ENCODE peak calls at places on chromosomes 13 and 19, in four cellular contexts. S is SK-N-SH, G is K562, R is A549. J is an unnamed sample.
A peak's percentile ranks its signal among the peaks of the same experiment; 100 is the strongest.

GRCh38 chr19:52665529-52665928 is 27.4 kb upstream of the ZNF83 start:
- DNase-seq in S (no peak), G (peak; percentile 81), R (no peak), J (peak; percentile 39)

GRCh38 chr19:4600893-4601292 is 38.4 kb upstream of the TNFAIP8L1 start:
- DNase-seq in S (no peak), G (no peak), R (no peak), J (no peak)

GRCh38 chr13:30711837-30712236 is 23.5 kb upstream of the ALOX5AP start:
- DNase-seq in S (no peak), G (no peak), R (no peak), J (peak; percentile 48)

GRCh38 chr19:290539-291521 is at the start of gene PLPP2:
- DNase-seq in S (peak; percentile 76), G (no peak), R (peak; percentile 40), J (no peak)

GRCh38 chr19:36169084-36169760 is 17.0 kb upstream of the COX7A1 start:
- DNase-seq in S (no peak), G (no peak), R (no peak), J (no peak)

GRCh38 chr19:31348416-31349159 is 648 bp downstream of the TSHZ3 start:
- DNase-seq in S (peak; percentile 56), G (no peak), R (no peak), J (no peak)

GRCh38 chr13:44815507-44816074 is 173.7 kb downstream of the NUFIP1 start:
- DNase-seq in S (no peak), G (no peak), R (peak; percentile 75), J (peak; percentile 98)

GRCh38 chr19:38556521-38557174 is 61.1 kb downstream of the MAP4K1 start:
- DNase-seq in S (no peak), G (peak; percentile 32), R (no peak), J (no peak)

GRCh38 chr19:57302020-57302465 is 18.2 kb upstream of the ZNF543 start:
- DNase-seq in S (no peak), G (no peak), R (no peak), J (peak; percentile 95)

GRCh38 chr13:29753593-29754485 is 96.6 kb downstream of the UBL3 start:
- DNase-seq in S (no peak), G (no peak), R (no peak), J (peak; percentile 16)

GRCh38 chr13:109145631-109146030 is 516.2 kb downstream of the MYO16 start:
- DNase-seq in S (peak; percentile 79), G (peak; percentile 18), R (peak; percentile 49), J (peak; percentile 72)

GRCh38 chr13:32752997-32753606 is 166.8 kb downstream of the PDS5B start:
- DNase-seq in S (no peak), G (no peak), R (no peak), J (no peak)

DNA sequence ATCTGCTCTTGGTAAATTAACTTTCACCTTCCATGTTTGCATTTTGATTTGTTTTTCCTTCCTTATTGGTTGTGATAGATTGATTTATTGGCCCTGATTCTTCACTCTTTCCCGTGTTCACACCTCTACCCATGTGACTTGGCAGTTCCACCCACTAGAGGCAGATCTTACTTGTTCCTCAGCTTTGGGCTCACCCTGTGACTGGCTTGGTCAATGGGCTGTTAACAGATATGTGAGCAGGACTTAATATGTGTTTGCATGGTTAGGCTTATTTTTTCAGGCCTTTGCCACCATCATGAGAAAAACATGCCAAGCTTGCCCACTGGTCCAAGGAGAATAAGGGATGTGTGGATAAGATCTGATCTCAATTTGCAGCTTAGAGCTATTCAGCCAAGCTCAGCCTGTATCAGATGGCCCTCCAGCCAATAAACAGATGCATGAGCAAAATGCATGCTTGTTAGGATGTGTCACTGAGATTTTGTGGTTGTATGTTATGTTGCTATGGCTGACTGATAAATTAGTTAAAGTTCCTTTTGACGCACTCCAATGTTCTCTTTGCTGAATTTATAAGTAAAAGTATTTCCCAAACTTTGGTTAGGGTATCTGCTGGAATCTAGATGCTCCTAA is 48.0 kb downstream of the RGCC start:
- DNase-seq in S (no peak), G (no peak), R (no peak), J (peak; percentile 96)
- TF ChIP-seq RCOR1 in S (no peak), G (no peak), R (no peak), J (peak; percentile 22)

DNA sequence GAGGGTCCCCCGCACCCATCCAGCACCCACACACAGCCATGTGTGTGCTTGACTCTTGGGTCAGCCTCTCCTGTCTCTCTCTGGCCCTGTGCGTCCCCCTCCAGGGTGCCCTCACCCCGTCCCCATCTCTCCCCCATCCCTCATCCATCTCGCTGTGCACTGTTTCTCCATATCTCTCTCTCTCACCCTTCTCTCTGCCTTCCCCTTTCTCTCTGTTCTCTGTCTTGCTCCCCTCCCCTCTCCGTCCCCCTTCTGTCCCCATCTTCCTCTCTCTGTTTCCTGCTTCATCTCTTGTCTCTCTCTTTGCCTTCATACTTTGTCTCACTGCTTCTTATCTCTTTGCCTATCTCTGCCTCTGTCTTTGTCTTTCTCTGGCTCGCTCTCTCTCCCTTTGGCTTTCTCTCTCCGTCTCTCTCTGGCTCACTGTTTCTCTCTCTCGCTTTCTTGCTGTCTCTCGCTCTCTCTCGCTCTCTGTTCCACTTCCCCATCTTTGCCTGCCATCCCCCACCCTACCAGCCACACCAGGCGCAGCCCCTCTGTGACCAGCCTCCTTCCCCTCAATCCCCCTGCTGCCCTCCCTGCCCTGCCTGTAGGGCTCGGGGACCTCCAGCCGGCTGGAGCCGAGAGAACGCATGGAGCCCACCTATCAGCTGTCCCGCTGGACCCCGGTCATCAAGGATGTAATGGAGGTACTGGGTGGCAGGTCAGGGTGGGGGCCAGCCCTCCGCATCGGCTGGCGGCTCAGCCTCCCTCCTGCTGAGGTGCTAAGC is 8.9 kb downstream of the STXBP2 start:
- DNase-seq in S (peak; percentile 48), G (no peak), R (no peak), J (no peak)
- TF ChIP-seq RCOR1 in S (no peak), G (no peak), R (no peak), J (no peak)

GRCh38 chr13:97749174-97749573 is 204.3 kb upstream of the IPO5 start:
- DNase-seq in S (no peak), G (peak; percentile 11), R (peak; percentile 3), J (peak; percentile 1)

GRCh38 chr13:97742084-97742483 is 211.4 kb upstream of the IPO5 start:
- DNase-seq in S (no peak), G (no peak), R (no peak), J (no peak)

GRCh38 chr13:97743946-97744345 is 209.5 kb upstream of the IPO5 start:
- DNase-seq in S (no peak), G (no peak), R (no peak), J (no peak)
- TF ChIP-seq RCOR1 in S (no peak), G (no peak), R (no peak), J (no peak)

DNA sequence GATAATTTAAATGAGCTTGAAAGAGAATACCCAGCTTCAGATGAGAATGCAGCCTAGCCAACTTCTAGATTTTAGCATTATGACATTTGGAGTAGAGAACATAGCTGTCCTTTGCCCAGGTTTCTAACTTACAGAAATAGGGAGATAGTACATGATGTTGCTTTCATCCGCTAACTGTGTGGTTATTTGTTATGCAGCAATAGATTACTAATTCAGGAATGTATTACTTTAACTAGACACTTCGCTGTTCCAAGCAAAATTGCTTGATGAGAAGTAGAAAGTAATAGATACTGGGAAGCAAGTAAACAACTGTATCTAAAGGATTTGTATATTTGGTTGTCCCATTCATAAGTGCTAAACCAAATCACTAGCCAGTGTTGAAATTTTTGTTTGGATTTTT is 790.9 kb upstream of the PRR20A start:
- DNase-seq in S (no peak), G (no peak), R (no peak), J (no peak)
- TF ChIP-seq RCOR1 in S (no peak), G (no peak), R (no peak), J (no peak)

DNA sequence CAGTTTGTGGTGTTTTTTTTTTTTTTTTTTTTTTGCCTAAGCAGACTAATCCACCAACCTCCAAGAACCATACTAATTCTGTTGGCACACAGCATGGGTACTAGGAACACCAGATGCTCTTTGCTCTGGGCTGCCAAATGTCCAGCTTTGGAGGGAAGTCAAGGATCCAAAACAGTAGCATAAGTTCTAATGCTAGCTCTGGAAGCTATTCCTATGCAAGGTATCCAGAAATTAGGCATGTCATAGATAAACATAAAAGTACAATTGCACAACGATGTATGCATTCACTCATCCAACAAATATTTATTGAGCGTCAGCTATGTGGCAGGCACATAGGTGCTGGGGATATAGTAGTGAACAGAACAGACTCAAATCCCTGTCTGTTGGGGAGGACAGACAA is 64.4 kb upstream of the WDFY2 start:
- DNase-seq in S (no peak), G (no peak), R (no peak), J (peak; percentile 61)
- TF ChIP-seq RCOR1 in S (no peak), G (no peak), R (no peak), J (no peak)

GRCh38 chr13:99151516-99151915 is 49.1 kb upstream of the UBAC2 start:
- DNase-seq in S (no peak), G (peak; percentile 82), R (peak; percentile 50), J (peak; percentile 41)
- TF ChIP-seq RCOR1 in S (no peak), G (no peak), R (no peak), J (no peak)

GRCh38 chr19:13329766-13330165 is 176.5 kb downstream of the CACNA1A start:
- DNase-seq in S (no peak), G (no peak), R (no peak), J (peak; percentile 31)
- TF ChIP-seq RCOR1 in S (no peak), G (no peak), R (no peak), J (no peak)

GRCh38 chr13:90084684-90085290 is 1262.7 kb upstream of the MIR17HG start:
- DNase-seq in S (no peak), G (no peak), R (no peak), J (no peak)
- TF ChIP-seq RCOR1 in S (no peak), G (no peak), R (no peak), J (no peak)

DNA sequence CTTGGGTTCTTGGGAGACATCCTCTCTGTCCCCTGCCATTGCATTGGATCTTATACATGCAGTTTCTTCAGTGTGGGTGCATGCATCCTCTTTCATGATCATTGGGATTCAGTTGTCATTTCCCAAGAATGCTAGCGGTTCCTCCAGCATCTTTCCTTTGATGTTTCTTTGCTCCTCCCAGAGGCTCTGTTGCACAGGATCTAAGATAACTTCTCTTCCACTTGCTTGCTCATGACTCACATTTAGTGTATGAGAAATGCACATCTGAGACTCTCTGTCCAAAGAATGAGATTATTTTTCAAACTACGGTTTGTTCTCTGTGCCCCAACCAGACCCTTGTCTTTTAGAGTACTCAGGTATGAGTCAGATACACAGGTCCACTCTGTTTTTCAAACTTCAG is 197.1 kb downstream of the NDFIP2 start:
- DNase-seq in S (no peak), G (no peak), R (no peak), J (peak; percentile 44)
- TF ChIP-seq RCOR1 in S (no peak), G (no peak), R (no peak), J (no peak)